ENCODE peak calls at places on chromosomes 16 and 17, in seven cellular contexts. W is ACHN; L is activated CD4-positive, CD25-positive, alpha-beta regulatory T cell treated with anti-CD3 and anti-CD28 coated beads, Interleukin-2, amount 50 U/mL, for 16 hours; D is NCI-H2171 treated with DMSO at 0.1 percent for 48 hours; B is posterior vena cava; Z is transverse colon; X is NCI-H1436. C is an unnamed sample.

GRCh38 chr16:85891033-85891775 is 7.8 kb upstream of the IRF8 start:
- DNase-seq in W (peak; percentile 56), L (no peak), D (peak; percentile 55), B (no peak), Z (no peak), X (no peak), C (no peak)

GRCh38 chr17:3695723-3696411 is at the start of gene P2RX5:
- DNase-seq in W (peak; percentile 34), L (no peak), D (peak; percentile 44), B (no peak), Z (peak; percentile 57), X (no peak), C (no peak)

GRCh38 chr16:81740163-81740562 is 38.9 kb upstream of the PLCG2 start:
- DNase-seq in W (no peak), L (no peak), D (no peak), B (peak; percentile 58), Z (peak; percentile 56), X (no peak), C (no peak)

GRCh38 chr16:69772560-69773254 is 10.6 kb downstream of the WWP2 start:
- DNase-seq in W (no peak), L (no peak), D (no peak), B (peak; percentile 55), Z (no peak), X (no peak), C (no peak)

GRCh38 chr16:19733551-19733950 is 15.5 kb downstream of the IQCK start:
- DNase-seq in W (no peak), L (no peak), D (no peak), B (no peak), Z (no peak), X (no peak), C (no peak)

GRCh38 chr17:37708616-37709212 is 36.1 kb downstream of the HNF1B start:
- DNase-seq in W (peak; percentile 36), L (no peak), D (no peak), B (no peak), Z (peak; percentile 70), X (no peak), C (no peak)

GRCh38 chr16:79381552-79382042 is 218.9 kb downstream of the MAF start:
- DNase-seq in W (no peak), L (no peak), D (no peak), B (no peak), Z (no peak), X (no peak), C (no peak)

GRCh38 chr16:21980032-21980431 is 20.9 kb downstream of the PDZD9 start:
- DNase-seq in W (no peak), L (no peak), D (no peak), B (no peak), Z (no peak), X (no peak), C (no peak)

GRCh38 chr17:63070031-63070430 is 104.0 kb downstream of the TANC2 start:
- DNase-seq in W (no peak), L (no peak), D (no peak), B (no peak), Z (no peak), X (no peak), C (no peak)

GRCh38 chr17:12021604-12022003 is 927 bp downstream of the MAP2K4 start:
- DNase-seq in W (no peak), L (no peak), D (no peak), B (no peak), Z (no peak), X (no peak), C (no peak)

GRCh38 chr17:71085238-71086033 is 916.1 kb downstream of the KCNJ2 start:
- DNase-seq in W (peak; percentile 47), L (no peak), D (peak; percentile 48), B (no peak), Z (peak; percentile 14), X (no peak), C (peak; percentile 1)

GRCh38 chr17:45895304-45895968 is 1.1 kb downstream of the MAPT start:
- DNase-seq in W (peak; percentile 23), L (no peak), D (peak; percentile 93), B (no peak), Z (no peak), X (peak; percentile 97), C (no peak)

GRCh38 chr17:42312035-42312284 is 23.7 kb downstream of the STAT5A start:
- DNase-seq in W (no peak), L (no peak), D (no peak), B (no peak), Z (no peak), X (no peak), C (no peak)

GRCh38 chr16:47299587-47299986 is 155.8 kb upstream of the NETO2 start:
- DNase-seq in W (no peak), L (no peak), D (no peak), B (no peak), Z (peak; percentile 73), X (no peak), C (no peak)